ENCODE peak calls at places on chromosomes 11 and 22, in four cellular contexts. One of them, this sample, is unnamed.
A peak's percentile ranks its signal among the peaks of the same experiment; 100 is the strongest.

GRCh38 chr11:83918471-83918870 is 632.3 kb upstream of the CCDC90B start:
- DNase-seq in GM12878: no peak
- DNase-seq in IMR-90: no peak
- DNase-seq in K562: no peak
- DNase-seq in this sample: no peak

GRCh38 chr11:122746050-122746478 is 90.5 kb downstream of the UBASH3B start:
- DNase-seq in IMR-90: no peak
- DNase-seq in K562: no peak
- DNase-seq in GM12878: peak; percentile 87
- DNase-seq in this sample: no peak

GRCh38 chr11:1652442-1652777 is 22.8 kb downstream of the KRTAP5-5 start:
- DNase-seq in K562: no peak
- DNase-seq in IMR-90: no peak
- DNase-seq in GM12878: no peak
- DNase-seq in this sample: no peak

GRCh38 chr11:114176321-114176720 is 116.8 kb downstream of the ZBTB16 start:
- DNase-seq in K562: no peak
- DNase-seq in IMR-90: no peak
- DNase-seq in GM12878: no peak
- DNase-seq in this sample: no peak

GRCh38 chr22:27602390-27602789 is 199.2 kb downstream of the MN1 start:
- DNase-seq in GM12878: no peak
- DNase-seq in K562: peak; percentile 91
- DNase-seq in IMR-90: no peak
- DNase-seq in this sample: no peak

GRCh38 chr22:38775656-38776055 is 18.3 kb downstream of the DNAL4 start:
- DNase-seq in IMR-90: no peak
- DNase-seq in GM12878: no peak
- DNase-seq in K562: no peak
- DNase-seq in this sample: no peak

GRCh38 chr22:30250713-30251267 is 4.2 kb upstream of the LIF start:
- DNase-seq in GM12878: no peak
- DNase-seq in K562: no peak
- DNase-seq in IMR-90: peak; percentile 86
- DNase-seq in this sample: no peak

GRCh38 chr11:97015327-97015726 is 625.5 kb downstream of the JRKL start:
- DNase-seq in IMR-90: no peak
- DNase-seq in K562: no peak
- DNase-seq in GM12878: no peak
- DNase-seq in this sample: no peak

GRCh38 chr11:60971520-60971919 is at the start of gene CD6:
- DNase-seq in K562: no peak
- DNase-seq in IMR-90: no peak
- DNase-seq in GM12878: no peak
- DNase-seq in this sample: no peak

GRCh38 chr11:21811572-21811971 is 381.3 kb upstream of the ANO5 start:
- DNase-seq in K562: no peak
- DNase-seq in GM12878: no peak
- DNase-seq in IMR-90: no peak
- DNase-seq in this sample: no peak

GRCh38 chr22:42933783-42934144 is 76.7 kb upstream of the ARFGAP3 start:
- DNase-seq in GM12878: no peak
- DNase-seq in K562: no peak
- DNase-seq in IMR-90: peak; percentile 97
- DNase-seq in this sample: peak; percentile 95

GRCh38 chr11:128484172-128484571 is 103.2 kb downstream of the ETS1 start:
- DNase-seq in GM12878: no peak
- DNase-seq in IMR-90: no peak
- DNase-seq in K562: no peak
- DNase-seq in this sample: no peak

GRCh38 chr11:48103621-48104561 is 112.7 kb upstream of the OR4B1 start:
- DNase-seq in IMR-90: peak; percentile 13
- DNase-seq in GM12878: no peak
- DNase-seq in K562: no peak
- DNase-seq in this sample: no peak

GRCh38 chr11:44949160-44950035 is 1.3 kb downstream of the TP53I11 start:
- DNase-seq in IMR-90: peak; percentile 42
- DNase-seq in K562: peak; percentile 48
- DNase-seq in GM12878: no peak
- DNase-seq in this sample: peak; percentile 58

GRCh38 chr11:61587541-61587941 is 6.7 kb upstream of the SYT7 start:
- DNase-seq in IMR-90: no peak
- DNase-seq in GM12878: no peak
- DNase-seq in K562: peak; percentile 41
- DNase-seq in this sample: no peak

GRCh38 chr11:67375320-67376021 is 2.1 kb upstream of the CLCF1 start:
- DNase-seq in K562: no peak
- DNase-seq in IMR-90: no peak
- DNase-seq in GM12878: no peak
- DNase-seq in this sample: no peak

GRCh38 chr11:64564419-64564818 is 26.6 kb upstream of the SLC22A12 start:
- DNase-seq in K562: no peak
- DNase-seq in GM12878: no peak
- DNase-seq in IMR-90: no peak
- DNase-seq in this sample: no peak

GRCh38 chr11:68990995-68991780 is 10.4 kb upstream of the MRGPRD start:
- DNase-seq in GM12878: no peak
- DNase-seq in K562: no peak
- DNase-seq in IMR-90: no peak
- DNase-seq in this sample: no peak

GRCh38 chr22:39278040-39278439 is 33.3 kb upstream of the PDGFB start:
- DNase-seq in GM12878: no peak
- DNase-seq in K562: no peak
- DNase-seq in IMR-90: peak; percentile 53
- DNase-seq in this sample: no peak

GRCh38 chr11:7143908-7144307 is 55.1 kb downstream of the RBMXL2 start:
- DNase-seq in K562: no peak
- DNase-seq in GM12878: no peak
- DNase-seq in IMR-90: peak; percentile 2
- DNase-seq in this sample: peak; percentile 22

GRCh38 chr11:32435152-32435480 is 223 bp downstream of the WT1 start:
- DNase-seq in K562: no peak
- DNase-seq in GM12878: no peak
- DNase-seq in IMR-90: no peak
- DNase-seq in this sample: no peak

GRCh38 chr22:34587357-34588356 is 478.3 kb upstream of the ISX start:
- DNase-seq in K562: no peak
- DNase-seq in GM12878: no peak
- DNase-seq in IMR-90: no peak
- DNase-seq in this sample: no peak

GRCh38 chr11:119006696-119007095 is 8.8 kb downstream of the CENATAC start:
- DNase-seq in IMR-90: no peak
- DNase-seq in K562: no peak
- DNase-seq in GM12878: no peak
- DNase-seq in this sample: no peak

GRCh38 chr11:96162816-96163499 is 180.0 kb downstream of the MAML2 start:
- DNase-seq in K562: no peak
- DNase-seq in IMR-90: peak; percentile 95
- DNase-seq in GM12878: no peak
- DNase-seq in this sample: peak; percentile 93

GRCh38 chr22:38176170-38176741 is 5.4 kb downstream of the PLA2G6 start:
- DNase-seq in IMR-90: peak; percentile 98
- DNase-seq in GM12878: peak; percentile 65
- DNase-seq in K562: no peak
- DNase-seq in this sample: peak; percentile 99

GRCh38 chr22:50599816-50600454 is 658 bp upstream of the MAPK8IP2 start:
- DNase-seq in K562: peak; percentile 84
- DNase-seq in GM12878: no peak
- DNase-seq in IMR-90: no peak
- DNase-seq in this sample: peak; percentile 26

GRCh38 chr11:116887909-116888556 is 50.6 kb upstream of the APOA1 start:
- DNase-seq in IMR-90: peak; percentile 71
- DNase-seq in GM12878: no peak
- DNase-seq in K562: no peak
- DNase-seq in this sample: no peak

GRCh38 chr11:67057410-67057757 is 737 bp downstream of the RHOD start:
- DNase-seq in GM12878: no peak
- DNase-seq in IMR-90: no peak
- DNase-seq in K562: no peak
- DNase-seq in this sample: no peak

GRCh38 chr11:85889676-85890579 is 34.7 kb downstream of the CCDC83 start:
- DNase-seq in K562: no peak
- DNase-seq in GM12878: no peak
- DNase-seq in IMR-90: peak; percentile 79
- DNase-seq in this sample: no peak

GRCh38 chr11:78251083-78251699 is 62.5 kb downstream of the USP35 start:
- DNase-seq in IMR-90: peak; percentile 46
- DNase-seq in GM12878: no peak
- DNase-seq in K562: no peak
- DNase-seq in this sample: peak; percentile 58

GRCh38 chr11:123132881-123133280 is 62.2 kb downstream of the CLMP start:
- DNase-seq in K562: no peak
- DNase-seq in GM12878: no peak
- DNase-seq in IMR-90: no peak
- DNase-seq in this sample: no peak

GRCh38 chr22:48541401-48542098 is 1286.1 kb downstream of the BRD1 start:
- DNase-seq in K562: no peak
- DNase-seq in GM12878: no peak
- DNase-seq in IMR-90: no peak
- DNase-seq in this sample: no peak

GRCh38 chr11:59224419-59224928 is 11.7 kb upstream of the MPEG1 start:
- DNase-seq in IMR-90: no peak
- DNase-seq in K562: no peak
- DNase-seq in GM12878: no peak
- DNase-seq in this sample: peak; percentile 25

GRCh38 chr11:76361365-76361764 is 19.6 kb downstream of the THAP12 start:
- DNase-seq in GM12878: no peak
- DNase-seq in IMR-90: no peak
- DNase-seq in K562: no peak
- DNase-seq in this sample: no peak

DNA sequence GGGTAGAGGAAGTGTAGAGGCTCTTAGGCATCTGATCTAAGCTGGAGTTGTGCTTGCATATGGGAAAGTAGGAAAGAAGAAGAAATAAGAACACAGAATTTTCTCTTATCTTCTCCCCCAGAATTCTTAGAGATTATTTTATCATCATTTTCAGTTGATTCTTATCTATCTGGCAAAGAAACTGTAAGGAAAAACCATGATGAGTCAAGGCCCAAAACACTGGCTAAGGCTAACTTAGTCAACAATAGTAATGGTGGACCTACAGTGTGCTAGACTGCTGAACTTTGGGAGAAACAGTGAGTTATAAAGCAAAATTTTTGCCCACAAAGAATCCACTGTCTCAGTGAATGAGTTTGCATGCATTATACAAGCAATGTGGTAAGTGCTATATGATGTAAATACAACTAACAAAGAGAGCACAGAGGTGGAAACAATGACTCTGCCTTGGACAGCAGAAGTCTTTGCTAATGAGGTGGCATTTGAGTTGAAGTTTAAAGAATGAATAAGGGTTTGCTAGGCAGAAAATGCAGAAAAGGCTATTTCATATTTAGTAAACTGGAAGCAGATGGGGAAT is 344.5 kb upstream of the PLET1 start:
- DNase-seq in GM12878: no peak
- DNase-seq in K562: no peak
- DNase-seq in IMR-90: peak; percentile 12
- DNase-seq in this sample: no peak
- H3K27me3 ChIP-seq in GM12878: no peaks in the 10 kb centered on the region
- H3K27me3 ChIP-seq in K562: no peaks in the 10 kb centered on the region
- H3K27me3 ChIP-seq in IMR-90: no peaks in the 10 kb centered on the region
- H3K27me3 ChIP-seq in this sample: no peaks in the 10 kb centered on the region

DNA sequence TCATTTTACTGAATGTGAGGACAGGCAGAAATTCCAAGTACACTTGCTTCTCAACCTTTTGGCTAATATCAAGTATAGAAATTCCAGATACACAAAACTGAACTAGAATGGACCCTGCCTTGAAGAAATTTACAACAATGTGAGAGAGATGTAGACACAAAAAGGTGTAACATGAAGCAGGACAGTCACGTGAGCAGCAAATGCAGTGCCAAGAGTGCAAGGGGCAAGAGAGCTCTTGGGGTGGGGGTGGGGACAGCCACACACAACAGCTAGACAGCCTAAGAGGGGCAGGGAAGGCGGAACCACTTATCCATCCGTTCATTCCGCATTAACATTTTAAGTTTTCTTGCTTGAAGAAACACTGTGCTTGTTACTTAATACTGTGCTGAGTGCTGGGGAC is 28.9 kb downstream of the PLEKHA7 start:
- DNase-seq in IMR-90: no peak
- DNase-seq in K562: no peak
- DNase-seq in GM12878: no peak
- DNase-seq in this sample: no peak
- TF ChIP-seq FOS in IMR-90: no peak
- TF ChIP-seq FOS in K562: no peak
- TF ChIP-seq FOS in GM12878: no peak
- TF ChIP-seq FOS in this sample: no peak

GRCh38 chr11:134412508-134413333 is 679 bp upstream of the B3GAT1 start:
- DNase-seq in GM12878: no peak
- DNase-seq in IMR-90: no peak
- DNase-seq in K562: peak; percentile 27
- DNase-seq in this sample: no peak

GRCh38 chr11:134411887-134412507 is at the start of gene B3GAT1:
- DNase-seq in GM12878: no peak
- DNase-seq in IMR-90: no peak
- DNase-seq in K562: peak; percentile 66
- DNase-seq in this sample: no peak

GRCh38 chr11:134409552-134410429 is 2.3 kb downstream of the B3GAT1 start:
- DNase-seq in K562: no peak
- DNase-seq in GM12878: no peak
- DNase-seq in IMR-90: no peak
- DNase-seq in this sample: no peak

GRCh38 chr11:134413334-134414035 is 1.4 kb upstream of the B3GAT1 start:
- DNase-seq in GM12878: no peak
- DNase-seq in IMR-90: no peak
- DNase-seq in K562: no peak
- DNase-seq in this sample: no peak

GRCh38 chr11:134410766-134411165 is 1.3 kb downstream of the B3GAT1 start:
- DNase-seq in GM12878: no peak
- DNase-seq in IMR-90: no peak
- DNase-seq in K562: no peak
- DNase-seq in this sample: no peak
- H3K27me3 ChIP-seq in GM12878: peaks cover 11% of the 10 kb centered on the region
- H3K27me3 ChIP-seq in IMR-90: peaks cover 29% of the 10 kb centered on the region
- H3K27me3 ChIP-seq in K562: peaks cover 15% of the 10 kb centered on the region
- H3K27me3 ChIP-seq in this sample: peaks cover 34% of the 10 kb centered on the region

DNA sequence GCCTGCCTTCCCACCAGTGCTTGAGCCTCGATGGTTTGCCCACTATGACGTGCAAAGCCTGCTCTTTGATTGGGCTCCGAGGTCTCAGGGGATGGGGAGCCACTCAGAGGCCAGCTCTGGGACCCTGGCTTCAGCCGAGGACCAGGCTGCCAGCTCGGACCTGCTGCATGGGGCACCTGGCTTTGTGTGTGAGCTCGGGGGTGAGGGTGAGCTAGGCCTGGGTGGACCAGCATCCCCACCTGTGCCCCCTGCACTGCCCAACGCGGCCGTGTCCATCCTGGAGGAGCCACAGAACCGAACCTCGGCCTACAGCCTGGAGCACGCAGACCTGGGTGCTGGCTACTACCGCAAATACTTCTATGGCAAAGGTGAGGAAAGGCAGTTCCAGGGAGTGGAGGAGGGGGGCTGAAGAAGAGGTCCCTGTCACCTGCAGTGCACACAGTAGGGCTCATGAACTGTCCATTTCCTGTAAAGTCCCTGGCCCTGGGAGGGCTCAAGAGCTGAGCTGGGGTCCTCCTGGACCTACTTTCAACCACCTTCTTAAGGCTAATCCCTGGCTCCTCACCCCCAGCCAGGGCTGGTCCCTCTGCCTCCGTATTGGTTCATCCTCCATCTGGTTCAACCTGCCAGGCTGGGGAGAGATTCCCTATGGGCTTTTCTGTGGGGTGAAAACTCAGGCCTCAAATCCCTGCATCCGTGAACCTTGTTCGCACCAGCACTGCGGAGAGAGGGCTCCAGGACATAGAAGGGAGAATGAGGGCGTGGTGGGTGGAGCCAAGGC is 3.5 kb downstream of the SIPA1 start:
- DNase-seq in GM12878: no peak
- DNase-seq in K562: no peak
- DNase-seq in IMR-90: no peak
- DNase-seq in this sample: no peak
- TF ChIP-seq FOS in GM12878: no peak
- TF ChIP-seq FOS in K562: no peak
- TF ChIP-seq FOS in IMR-90: no peak
- TF ChIP-seq FOS in this sample: no peak

This sample was measured in endothelial cell of umbilical vein.